ENCODE peak calls at places on chromosomes 11 and 22, in eight cellular contexts. U, D, V, I, M, T, Q and G are unnamed samples.

GRCh38 chr11:1202154-1202775 is 20.6 kb upstream of the MUC5B start:
- DNase-seq in Q (no peak), D (no peak), M (peak; percentile 45), I (no peak), T (no peak), V (no peak), U (no peak), G (no peak)

GRCh38 chr22:46050451-46050845 is 73.5 kb upstream of the WNT7B start:
- DNase-seq in D (no peak), I (no peak), Q (no peak), U (no peak), V (no peak), T (no peak), M (no peak), G (no peak)

GRCh38 chr11:12079726-12080556 is 30.4 kb upstream of the MICAL2 start:
- DNase-seq in V (no peak), I (peak; percentile 85), Q (peak; percentile 92), M (peak; percentile 97), T (peak; percentile 98), D (peak; percentile 59), U (peak; percentile 82), G (no peak)

GRCh38 chr11:11733246-11733763 is 108.5 kb upstream of the USP47 start:
- DNase-seq in Q (no peak), M (no peak), V (no peak), D (no peak), U (no peak), T (no peak), I (no peak), G (no peak)

GRCh38 chr11:28773606-28774005 is 665.4 kb downstream of the METTL15 start:
- DNase-seq in I (no peak), Q (no peak), V (no peak), U (no peak), T (no peak), D (no peak), M (no peak), G (no peak)

GRCh38 chr11:122796128-122796717 is 42.1 kb upstream of the CRTAM start:
- DNase-seq in D (peak; percentile 9), U (peak; percentile 26), I (peak; percentile 34), M (peak; percentile 60), Q (no peak), V (peak; percentile 29), T (no peak), G (peak; percentile 34)

GRCh38 chr22:38271927-38272372 is 860 bp downstream of the TMEM184B start:
- DNase-seq in Q (peak; percentile 68), U (no peak), I (no peak), V (no peak), M (peak; percentile 41), T (peak; percentile 60), D (no peak), G (peak; percentile 56)

GRCh38 chr11:20397281-20397680 is 9.8 kb downstream of the PRMT3 start:
- DNase-seq in V (no peak), Q (no peak), M (peak; percentile 75), U (peak; percentile 38), I (peak; percentile 61), D (peak; percentile 35), T (peak; percentile 49), G (peak; percentile 68)

GRCh38 chr22:38704568-38705234 is 1.0 kb upstream of the GTPBP1 start:
- DNase-seq in T (peak; percentile 23), I (no peak), Q (no peak), U (no peak), V (no peak), M (peak; percentile 19), D (peak; percentile 44), G (peak; percentile 65)

GRCh38 chr11:112352907-112353306 is 92.2 kb upstream of the PLET1 start:
- DNase-seq in U (no peak), D (no peak), I (no peak), M (peak; percentile 12), T (no peak), Q (peak; percentile 34), V (no peak), G (no peak)

GRCh38 chr11:17921620-17922473 is 91.0 kb downstream of the SERGEF start:
- DNase-seq in U (no peak), V (no peak), M (peak; percentile 55), Q (no peak), D (no peak), T (no peak), I (peak; percentile 62), G (no peak)

GRCh38 chr11:1756024-1756561 is 5.7 kb upstream of the IFITM10 start:
- DNase-seq in Q (no peak), U (no peak), D (no peak), V (no peak), I (no peak), T (no peak), M (no peak), G (no peak)

GRCh38 chr11:131302831-131303230 is 67.6 kb upstream of the NTM start:
- DNase-seq in V (no peak), D (no peak), M (peak; percentile 15), U (no peak), I (no peak), T (no peak), Q (no peak), G (no peak)

GRCh38 chr11:119739975-119740374 is 11.0 kb upstream of the NECTIN1 start:
- DNase-seq in D (no peak), M (no peak), V (no peak), Q (no peak), U (no peak), T (no peak), I (no peak), G (no peak)

GRCh38 chr11:102603576-102603975 is 21.6 kb downstream of the MMP20 start:
- DNase-seq in V (no peak), T (peak; percentile 52), D (no peak), M (no peak), U (no peak), Q (no peak), I (no peak), G (no peak)

GRCh38 chr11:44632466-44633123 is 67.1 kb downstream of the CD82 start:
- DNase-seq in M (peak; percentile 55), T (no peak), V (no peak), I (peak; percentile 52), Q (no peak), U (peak; percentile 66), D (peak; percentile 49), G (no peak)

GRCh38 chr11:44633641-44634040 is 68.2 kb downstream of the CD82 start:
- DNase-seq in D (no peak), I (peak; percentile 7), U (no peak), Q (no peak), T (no peak), V (no peak), M (no peak), G (no peak)

GRCh38 chr11:44637477-44637876 is 72.0 kb downstream of the CD82 start:
- DNase-seq in D (no peak), V (no peak), U (no peak), M (peak; percentile 35), I (no peak), T (peak; percentile 31), Q (no peak), G (no peak)

GRCh38 chr11:44631831-44632230 is 66.4 kb downstream of the CD82 start:
- DNase-seq in D (no peak), M (no peak), I (no peak), Q (no peak), V (no peak), U (no peak), T (no peak), G (no peak)

GRCh38 chr11:44634401-44635281 is 69.2 kb downstream of the CD82 start:
- DNase-seq in M (peak; percentile 82), I (peak; percentile 92), D (no peak), U (peak; percentile 38), V (peak; percentile 20), Q (no peak), T (peak; percentile 61), G (no peak)
- H3K4me2 ChIP-seq in M (peak overlapping the region; percentile 42), I (peak overlapping the region; percentile 51), D (no peak overlapping the region), U (peak overlapping the region; percentile 72), V (no peak overlapping the region), Q (no peak overlapping the region), T (no peak overlapping the region), G (no peak overlapping the region)

DNA sequence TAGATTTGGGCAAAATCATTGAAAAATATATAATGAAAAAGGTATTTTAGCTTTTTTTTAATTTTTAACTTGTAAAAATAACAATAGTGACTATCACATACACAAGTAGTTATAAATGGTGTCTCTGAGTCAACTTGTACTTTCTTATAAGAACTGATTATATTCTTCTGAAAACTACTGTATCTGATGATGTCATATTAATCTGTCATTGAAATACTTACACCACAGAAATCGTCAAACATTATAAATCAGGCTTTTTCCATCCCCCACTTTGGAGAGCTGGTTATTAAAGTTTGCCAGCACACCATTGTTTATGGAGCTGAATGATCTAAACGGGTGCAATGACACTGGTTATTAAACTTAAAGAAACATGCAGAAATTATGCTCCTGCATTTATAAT is 1259.6 kb upstream of the CNTN5 start:
- DNase-seq in U (no peak), V (no peak), I (no peak), D (no peak), Q (no peak), M (no peak), T (no peak), G (no peak)
- H3K4me2 ChIP-seq in U (no peak overlapping the region), V (no peak overlapping the region), I (no peak overlapping the region), D (no peak overlapping the region), Q (no peak overlapping the region), M (no peak overlapping the region), T (no peak overlapping the region), G (no peak overlapping the region)

DNA sequence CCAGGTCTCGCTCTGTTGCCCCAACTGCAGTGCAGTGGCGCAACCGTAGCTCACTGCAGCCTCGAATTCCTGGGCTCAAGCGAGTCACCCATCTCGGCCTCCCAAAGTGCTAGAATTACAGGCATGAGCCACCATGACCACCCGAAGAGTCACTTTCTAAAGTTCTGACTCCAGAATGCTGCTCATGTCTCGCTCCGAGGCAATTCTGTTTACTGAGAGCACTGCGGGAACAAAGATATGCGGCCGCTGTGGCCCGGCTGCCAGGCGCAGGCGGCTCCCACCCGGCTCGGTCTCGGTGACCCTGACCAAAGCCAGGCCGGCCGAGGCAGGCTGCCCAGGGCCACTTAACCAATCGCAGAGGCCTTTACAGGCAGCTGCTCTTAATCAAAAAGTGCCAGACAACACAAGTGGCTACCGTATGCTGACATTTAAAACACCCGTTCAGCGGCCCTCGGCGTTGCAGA is 78.7 kb downstream of the PHF21B start:
- DNase-seq in D (no peak), U (no peak), V (no peak), Q (no peak), T (no peak), M (peak; percentile 59), I (peak; percentile 19), G (no peak)
- H3K4me2 ChIP-seq in D (no peak overlapping the region), U (no peak overlapping the region), V (no peak overlapping the region), Q (no peak overlapping the region), T (no peak overlapping the region), M (peak overlapping the region; percentile 62), I (peak overlapping the region; percentile 32), G (no peak overlapping the region)

DNA sequence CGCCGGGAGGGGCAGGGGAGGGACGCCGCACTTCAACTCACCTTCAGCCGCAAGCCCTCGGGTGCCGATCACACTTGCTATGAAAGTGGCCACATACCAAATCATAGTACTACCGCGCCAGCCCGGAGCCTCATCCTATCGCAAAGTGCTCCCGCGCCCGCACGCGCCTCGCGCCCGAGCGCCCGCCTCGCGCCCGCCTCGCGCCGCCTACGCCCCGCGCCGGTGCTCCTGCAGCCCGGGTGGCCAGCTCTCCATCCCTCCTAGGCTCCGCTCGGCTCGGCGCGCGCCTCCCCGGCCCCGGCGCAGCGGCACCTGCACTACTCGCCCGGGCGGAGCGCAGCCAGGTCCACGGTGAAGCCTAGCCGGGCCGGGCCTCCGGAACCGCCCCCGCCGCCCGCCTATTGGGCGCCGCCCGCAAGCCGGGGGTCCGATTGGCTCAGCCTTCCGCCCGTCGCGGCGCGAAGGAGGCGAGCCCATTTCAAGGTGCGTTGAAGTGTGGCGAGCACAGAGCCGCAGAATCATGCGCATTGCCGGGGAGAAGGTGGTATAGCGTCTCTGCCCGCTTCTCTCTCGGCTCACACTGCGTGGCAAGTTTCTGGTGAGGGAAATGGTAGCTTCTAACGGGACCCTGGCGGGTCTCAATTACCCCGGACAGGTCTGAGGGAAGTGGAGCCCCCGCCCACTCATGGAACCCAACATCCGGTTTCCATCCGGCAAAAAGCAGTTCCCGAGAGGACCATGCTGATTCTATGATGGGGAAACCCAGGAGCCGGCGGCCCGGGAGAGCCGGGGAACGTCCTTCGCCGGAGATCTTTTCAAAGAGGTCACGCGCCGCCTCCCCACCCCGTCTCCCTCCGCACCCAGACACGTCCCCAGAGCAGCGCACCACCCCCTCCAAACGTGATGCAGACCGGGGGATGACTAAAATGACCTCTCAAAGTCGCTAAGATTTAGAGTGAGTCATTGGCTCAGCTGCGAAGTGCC is at the start of gene IGSF9B:
- DNase-seq in Q (no peak), M (peak; percentile 83), T (peak; percentile 88), V (peak; percentile 82), D (no peak), U (peak; percentile 92), I (peak; percentile 90), G (peak; percentile 54)
- H3K4me2 ChIP-seq in Q (no peak within 1 kb of the TSS), M (peak within 1 kb of the TSS; percentile 70), T (peak within 1 kb of the TSS; percentile 83), V (peak within 1 kb of the TSS; percentile 86), D (no peak within 1 kb of the TSS), U (peak within 1 kb of the TSS; percentile 97), I (peak within 1 kb of the TSS; percentile 91), G (peak within 1 kb of the TSS; percentile 15)